ENCODE peak calls at places on chromosomes 12 and 14, in four cellular contexts. C is IMR-90, V is cardiac fibroblast, J is memory B cell. S is an unnamed sample.

GRCh38 chr12:102961488-102961801 is 4.0 kb downstream of the ASCL1 start:
- DNase-seq in C (no peak), V (no peak), J (no peak), S (no peak)

GRCh38 chr14:35414365-35414764 is 9.8 kb upstream of the NFKBIA start:
- DNase-seq in C (peak; percentile 49), V (peak; percentile 71), J (no peak), S (no peak)

GRCh38 chr12:49968431-49968830 is 4.3 kb upstream of the AQP6 start:
- DNase-seq in C (no peak), V (no peak), J (no peak), S (no peak)

GRCh38 chr14:64768401-64769095 is 64.3 kb downstream of the PLEKHG3 start:
- DNase-seq in C (no peak), V (no peak), J (no peak), S (no peak)

GRCh38 chr12:2739832-2740641 is 54.7 kb upstream of the FKBP4 start:
- DNase-seq in C (peak; percentile 34), V (peak; percentile 62), J (no peak), S (no peak)

GRCh38 chr12:126936181-126936851 is 1330.7 kb upstream of the TMEM132C start:
- DNase-seq in C (no peak), V (no peak), J (no peak), S (no peak)

GRCh38 chr12:101642115-101643067 is 47.6 kb downstream of the MYBPC1 start:
- DNase-seq in C (no peak), V (no peak), J (no peak), S (peak; percentile 30)

GRCh38 chr14:71742491-71742890 is 189.7 kb upstream of the RGS6 start:
- DNase-seq in C (no peak), V (no peak), J (no peak), S (no peak)

GRCh38 chr14:71309756-71310155 is 402.5 kb downstream of the PCNX1 start:
- DNase-seq in C (no peak), V (no peak), J (no peak), S (no peak)

GRCh38 chr12:6946033-6946919 is 2.5 kb downstream of the C12orf57 start:
- DNase-seq in C (no peak), V (no peak), J (peak; percentile 66), S (peak; percentile 81)

GRCh38 chr12:14643247-14643646 is 53.2 kb downstream of the GUCY2C start:
- DNase-seq in C (no peak), V (peak; percentile 6), J (no peak), S (no peak)

GRCh38 chr12:109387425-109388166 is 39.9 kb downstream of the MYO1H start:
- DNase-seq in C (peak; percentile 13), V (peak; percentile 42), J (no peak), S (no peak)

GRCh38 chr14:61700104-61700886 is 5.0 kb downstream of the HIF1A start:
- DNase-seq in C (no peak), V (peak; percentile 70), J (no peak), S (no peak)

GRCh38 chr12:6767592-6768384 is 1.6 kb downstream of the PTMS start:
- DNase-seq in C (peak; percentile 33), V (peak; percentile 18), J (no peak), S (no peak)

GRCh38 chr12:47362131-47362686 is 282.4 kb upstream of the AMIGO2 start:
- DNase-seq in C (no peak), V (peak; percentile 12), J (no peak), S (no peak)

GRCh38 chr12:72057330-72057911 is 118.8 kb downstream of the TPH2 start:
- DNase-seq in C (no peak), V (no peak), J (no peak), S (no peak)

GRCh38 chr12:26204612-26205289 is 9.4 kb downstream of the SSPN start:
- DNase-seq in C (no peak), V (peak; percentile 47), J (no peak), S (no peak)

GRCh38 chr12:11162494-11162893 is 8.5 kb upstream of the SMIM10L1 start:
- DNase-seq in C (no peak), V (no peak), J (no peak), S (no peak)

S was measured in naive B cell.